ENCODE peak calls at places on chromosomes 1 and 21, in seven cellular contexts. One of them, this sample, is unnamed.

GRCh38 chr1:25979210-25979609 is 18.7 kb downstream of the PAFAH2 start:
- DNase-seq in BJ: no peak
- DNase-seq in AG04449: no peak
- DNase-seq in endothelial cell: no peak
- DNase-seq in IMR-90: no peak
- DNase-seq in HL-60: no peak
- DNase-seq in choroid plexus epithelial cell: no peak
- DNase-seq in this sample: no peak

GRCh38 chr1:4108341-4108740 is 208.3 kb upstream of the C1orf174 start:
- DNase-seq in BJ: no peak
- DNase-seq in AG04449: no peak
- DNase-seq in endothelial cell: no peak
- DNase-seq in IMR-90: no peak
- DNase-seq in HL-60: no peak
- DNase-seq in choroid plexus epithelial cell: no peak
- DNase-seq in this sample: no peak

GRCh38 chr1:155079487-155080249 is 1.0 kb downstream of the EFNA3 start:
- DNase-seq in BJ: no peak
- DNase-seq in AG04449: no peak
- DNase-seq in endothelial cell: no peak
- DNase-seq in IMR-90: no peak
- DNase-seq in HL-60: no peak
- DNase-seq in choroid plexus epithelial cell: no peak
- DNase-seq in this sample: no peak

GRCh38 chr1:209576798-209577197 is 6.7 kb upstream of the CAMK1G start:
- DNase-seq in BJ: no peak
- DNase-seq in AG04449: no peak
- DNase-seq in endothelial cell: peak
- DNase-seq in IMR-90: peak
- DNase-seq in HL-60: peak
- DNase-seq in choroid plexus epithelial cell: peak
- DNase-seq in this sample: peak

GRCh38 chr1:31224102-31224501 is 15.6 kb downstream of the NKAIN1 start:
- DNase-seq in BJ: no peak
- DNase-seq in AG04449: no peak
- DNase-seq in endothelial cell: no peak
- DNase-seq in IMR-90: no peak
- DNase-seq in HL-60: no peak
- DNase-seq in choroid plexus epithelial cell: no peak
- DNase-seq in this sample: no peak

GRCh38 chr1:97936976-97937375 is 16.1 kb upstream of the DPYD start:
- DNase-seq in BJ: no peak
- DNase-seq in AG04449: no peak
- DNase-seq in endothelial cell: no peak
- DNase-seq in IMR-90: no peak
- DNase-seq in HL-60: no peak
- DNase-seq in choroid plexus epithelial cell: no peak
- DNase-seq in this sample: no peak

GRCh38 chr21:45257673-45258341 is 29.9 kb downstream of the POFUT2 start:
- DNase-seq in BJ: no peak
- DNase-seq in AG04449: no peak
- DNase-seq in endothelial cell: no peak
- DNase-seq in IMR-90: no peak
- DNase-seq in HL-60: no peak
- DNase-seq in choroid plexus epithelial cell: no peak
- DNase-seq in this sample: no peak

GRCh38 chr1:61142726-61143500 is 60.6 kb downstream of the NFIA start:
- DNase-seq in BJ: no peak
- DNase-seq in AG04449: no peak
- DNase-seq in endothelial cell: no peak
- DNase-seq in IMR-90: no peak
- DNase-seq in HL-60: no peak
- DNase-seq in choroid plexus epithelial cell: no peak
- DNase-seq in this sample: no peak

GRCh38 chr1:245873883-245874671 is 633.0 kb downstream of the SMYD3 start:
- DNase-seq in BJ: no peak
- DNase-seq in AG04449: no peak
- DNase-seq in endothelial cell: no peak
- DNase-seq in IMR-90: peak
- DNase-seq in HL-60: no peak
- DNase-seq in choroid plexus epithelial cell: peak
- DNase-seq in this sample: no peak

GRCh38 chr1:167707942-167708341 is 13.8 kb upstream of the MPZL1 start:
- DNase-seq in BJ: no peak
- DNase-seq in AG04449: no peak
- DNase-seq in endothelial cell: no peak
- DNase-seq in IMR-90: no peak
- DNase-seq in HL-60: no peak
- DNase-seq in choroid plexus epithelial cell: no peak
- DNase-seq in this sample: no peak

GRCh38 chr1:115299266-115299665 is 38.8 kb downstream of the NGF start:
- DNase-seq in BJ: no peak
- DNase-seq in AG04449: no peak
- DNase-seq in endothelial cell: no peak
- DNase-seq in IMR-90: no peak
- DNase-seq in HL-60: no peak
- DNase-seq in choroid plexus epithelial cell: peak
- DNase-seq in this sample: no peak

GRCh38 chr1:37360011-37360410 is 114.4 kb upstream of the ZC3H12A start:
- DNase-seq in BJ: no peak
- DNase-seq in AG04449: no peak
- DNase-seq in endothelial cell: no peak
- DNase-seq in IMR-90: no peak
- DNase-seq in HL-60: no peak
- DNase-seq in choroid plexus epithelial cell: no peak
- DNase-seq in this sample: no peak

GRCh38 chr1:223214272-223214807 is 71.3 kb upstream of the TLR5 start:
- DNase-seq in BJ: no peak
- DNase-seq in AG04449: no peak
- DNase-seq in endothelial cell: no peak
- DNase-seq in IMR-90: no peak
- DNase-seq in HL-60: no peak
- DNase-seq in choroid plexus epithelial cell: no peak
- DNase-seq in this sample: no peak

GRCh38 chr1:223217781-223218180 is 74.7 kb upstream of the TLR5 start:
- DNase-seq in BJ: no peak
- DNase-seq in AG04449: no peak
- DNase-seq in endothelial cell: no peak
- DNase-seq in IMR-90: no peak
- DNase-seq in HL-60: no peak
- DNase-seq in choroid plexus epithelial cell: no peak
- DNase-seq in this sample: no peak

GRCh38 chr1:223216482-223217205 is 73.6 kb upstream of the TLR5 start:
- DNase-seq in BJ: no peak
- DNase-seq in AG04449: no peak
- DNase-seq in endothelial cell: no peak
- DNase-seq in IMR-90: no peak
- DNase-seq in HL-60: no peak
- DNase-seq in choroid plexus epithelial cell: no peak
- DNase-seq in this sample: no peak

GRCh38 chr1:223215026-223215425 is 72.0 kb upstream of the TLR5 start:
- DNase-seq in BJ: no peak
- DNase-seq in AG04449: no peak
- DNase-seq in endothelial cell: no peak
- DNase-seq in IMR-90: no peak
- DNase-seq in HL-60: no peak
- DNase-seq in choroid plexus epithelial cell: no peak
- DNase-seq in this sample: no peak

DNA sequence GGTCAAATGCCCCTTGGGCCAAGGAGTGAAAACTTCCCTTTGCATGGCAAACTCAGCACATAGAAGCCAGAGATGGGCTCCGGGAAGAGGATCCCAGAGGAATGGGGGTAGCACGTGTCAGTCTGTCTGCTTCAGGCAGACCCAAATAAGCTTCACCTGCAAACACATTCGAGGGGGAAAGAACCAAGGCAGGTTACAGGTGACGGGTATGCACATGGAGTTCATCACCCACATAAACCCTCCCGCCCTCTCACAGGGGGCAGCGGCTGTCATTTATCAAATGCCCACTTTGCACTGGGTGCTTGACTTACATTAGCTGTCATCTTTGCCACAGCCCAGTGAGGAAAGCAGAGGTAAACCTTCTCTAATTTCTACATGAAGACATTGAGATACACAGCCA is 73.0 kb upstream of the TLR5 start:
- DNase-seq in BJ: no peak
- DNase-seq in AG04449: no peak
- DNase-seq in endothelial cell: no peak
- DNase-seq in IMR-90: no peak
- DNase-seq in HL-60: no peak
- DNase-seq in choroid plexus epithelial cell: no peak
- DNase-seq in this sample: no peak
- TF ChIP-seq CTCF in BJ: no peak
- TF ChIP-seq CTCF in AG04449: no peak
- TF ChIP-seq CTCF in endothelial cell: no peak
- TF ChIP-seq CTCF in IMR-90: no peak
- TF ChIP-seq CTCF in HL-60: no peak
- TF ChIP-seq CTCF in choroid plexus epithelial cell: no peak
- TF ChIP-seq CTCF in this sample: no peak

DNA sequence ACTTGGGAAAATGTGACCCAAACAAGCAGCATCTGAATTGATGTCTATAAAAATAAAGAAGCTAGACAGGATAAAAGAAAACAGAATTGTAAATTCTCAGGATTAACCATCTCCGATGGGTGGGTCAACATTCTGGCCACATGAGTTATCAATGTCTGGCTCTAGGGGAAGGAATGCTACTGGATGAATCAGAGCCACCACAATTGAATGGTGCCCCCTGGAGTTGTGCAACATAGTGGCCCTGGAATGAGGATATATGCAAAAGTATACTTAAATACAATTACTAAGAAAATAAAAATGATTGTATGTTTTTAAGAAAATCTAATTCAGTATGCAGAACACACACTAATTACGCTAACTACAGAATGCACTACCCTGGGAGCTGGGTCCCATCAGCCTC is 185.6 kb downstream of the TGFBR3 start:
- DNase-seq in BJ: no peak
- DNase-seq in AG04449: no peak
- DNase-seq in endothelial cell: no peak
- DNase-seq in IMR-90: peak
- DNase-seq in HL-60: no peak
- DNase-seq in choroid plexus epithelial cell: peak
- DNase-seq in this sample: no peak
- TF ChIP-seq CTCF in BJ: peak
- TF ChIP-seq CTCF in AG04449: peak
- TF ChIP-seq CTCF in endothelial cell: no peak
- TF ChIP-seq CTCF in IMR-90: peak
- TF ChIP-seq CTCF in HL-60: no peak
- TF ChIP-seq CTCF in choroid plexus epithelial cell: peak
- TF ChIP-seq CTCF in this sample: peak

GRCh38 chr21:24045775-24046215 is 1561.5 kb downstream of the MRPL39 start:
- DNase-seq in BJ: no peak
- DNase-seq in AG04449: peak
- DNase-seq in endothelial cell: peak
- DNase-seq in IMR-90: peak
- DNase-seq in HL-60: peak
- DNase-seq in choroid plexus epithelial cell: peak
- DNase-seq in this sample: peak
- TF ChIP-seq CTCF in BJ: no peak
- TF ChIP-seq CTCF in AG04449: peak
- TF ChIP-seq CTCF in endothelial cell: no peak
- TF ChIP-seq CTCF in IMR-90: peak
- TF ChIP-seq CTCF in HL-60: peak
- TF ChIP-seq CTCF in choroid plexus epithelial cell: peak
- TF ChIP-seq CTCF in this sample: peak

GRCh38 chr1:219788700-219789099 is 139.7 kb downstream of the SLC30A10 start:
- DNase-seq in BJ: no peak
- DNase-seq in AG04449: no peak
- DNase-seq in endothelial cell: no peak
- DNase-seq in IMR-90: no peak
- DNase-seq in HL-60: no peak
- DNase-seq in choroid plexus epithelial cell: no peak
- DNase-seq in this sample: no peak
- TF ChIP-seq CTCF in BJ: no peak
- TF ChIP-seq CTCF in AG04449: no peak
- TF ChIP-seq CTCF in endothelial cell: no peak
- TF ChIP-seq CTCF in IMR-90: no peak
- TF ChIP-seq CTCF in HL-60: no peak
- TF ChIP-seq CTCF in choroid plexus epithelial cell: no peak
- TF ChIP-seq CTCF in this sample: no peak

GRCh38 chr21:16851054-16851453 is 661.8 kb upstream of the CXADR start:
- DNase-seq in BJ: no peak
- DNase-seq in AG04449: no peak
- DNase-seq in endothelial cell: no peak
- DNase-seq in IMR-90: no peak
- DNase-seq in HL-60: no peak
- DNase-seq in choroid plexus epithelial cell: no peak
- DNase-seq in this sample: no peak
- TF ChIP-seq CTCF in BJ: no peak
- TF ChIP-seq CTCF in AG04449: no peak
- TF ChIP-seq CTCF in endothelial cell: peak
- TF ChIP-seq CTCF in IMR-90: no peak
- TF ChIP-seq CTCF in HL-60: no peak
- TF ChIP-seq CTCF in choroid plexus epithelial cell: no peak
- TF ChIP-seq CTCF in this sample: no peak

This sample was measured in AG09319.